ENCODE peak calls at places on chromosomes 4 and X, in nine cellular contexts. Y is GM23248, M is IMR-90, E is endothelial cell of umbilical vein, J is aorta, X is stomach, Z is prostate gland, L is upper lobe of right lung, I is Karpas-422. G is an unnamed sample. For H3K4me1, the result is how much of the 10 kb centered on the place peaks cover.

GRCh38 chr4:120207021-120207420 is 140.4 kb upstream of the MAD2L1 start:
- DNase-seq in I (no peak), X (no peak), E (no peak), Y (no peak), Z (no peak), J (no peak), L (no peak), M (no peak), G (no peak)

GRCh38 chr4:142314183-142314582 is 531.9 kb downstream of the INPP4B start:
- DNase-seq in Y (no peak), M (no peak), L (no peak), E (no peak), X (no peak), Z (no peak), J (no peak), I (no peak), G (no peak)

GRCh38 chrX:48083212-48083611 is 11.8 kb upstream of the ZNF630 start:
- DNase-seq in Y (peak), I (peak), E (peak), Z (peak), M (peak), L (no peak), X (peak), J (no peak), G (peak)

GRCh38 chr4:185016946-185017797 is 1.1 kb upstream of the HELT start:
- DNase-seq in L (no peak), M (no peak), J (no peak), E (no peak), X (no peak), I (no peak), Y (peak), Z (no peak), G (no peak)

GRCh38 chr4:173248690-173249089 is 80.1 kb downstream of the GALNT7 start:
- DNase-seq in E (peak), I (no peak), L (no peak), M (no peak), X (no peak), Y (no peak), J (no peak), Z (no peak), G (no peak)

GRCh38 chr4:4541040-4541631 is 712 bp downstream of the STX18 start:
- DNase-seq in J (no peak), M (peak), X (peak), I (peak), Z (no peak), E (peak), L (peak), Y (peak), G (peak)

GRCh38 chrX:111460612-111461011 is 48.6 kb upstream of the DCX start:
- DNase-seq in Z (no peak), Y (peak), X (no peak), I (no peak), M (no peak), J (no peak), E (no peak), L (no peak), G (no peak)

GRCh38 chrX:85114776-85115175 is 111.1 kb downstream of the APOOL start:
- DNase-seq in Z (no peak), X (no peak), E (no peak), L (no peak), M (no peak), J (no peak), I (no peak), Y (no peak), G (no peak)

GRCh38 chr4:91598696-91599095 is 705.1 kb upstream of the GRID2 start:
- DNase-seq in I (no peak), Z (no peak), E (no peak), L (peak), J (peak), Y (no peak), X (no peak), M (no peak), G (no peak)

GRCh38 chr4:17058506-17058905 is 160.1 kb upstream of the LDB2 start:
- DNase-seq in X (no peak), Y (peak), L (no peak), E (no peak), J (no peak), M (peak), Z (no peak), I (no peak), G (no peak)

GRCh38 chr4:141486375-141486997 is 149.9 kb upstream of the IL15 start:
- DNase-seq in X (no peak), Z (no peak), Y (peak), E (no peak), L (no peak), J (peak), M (peak), I (no peak), G (no peak)

GRCh38 chrX:331772-332495 is 13.3 kb upstream of the GTPBP6 start:
- DNase-seq in J (peak), X (no peak), L (peak), Z (no peak), M (no peak), E (no peak), Y (no peak), I (no peak), G (no peak)

GRCh38 chrX:151726751-151727150 is 7.8 kb upstream of the CNGA2 start:
- DNase-seq in E (no peak), I (no peak), Y (no peak), Z (no peak), X (no peak), M (no peak), L (no peak), J (peak), G (no peak)

GRCh38 chrX:109959356-109959871 is 43.5 kb upstream of the TMEM164 start:
- DNase-seq in Z (no peak), J (no peak), L (no peak), X (no peak), E (no peak), Y (peak), M (no peak), I (no peak), G (no peak)

GRCh38 chr4:142707397-142707796 is 138.7 kb downstream of the INPP4B start:
- DNase-seq in M (no peak), Y (no peak), Z (no peak), I (no peak), X (no peak), E (no peak), L (no peak), J (no peak), G (no peak)

GRCh38 chr4:4820264-4820663 is 39.2 kb upstream of the MSX1 start:
- DNase-seq in I (no peak), E (no peak), Y (no peak), Z (peak), X (no peak), M (no peak), L (no peak), J (no peak), G (no peak)

GRCh38 chr4:154064244-154064643 is 275.4 kb upstream of the SFRP2 start:
- DNase-seq in L (no peak), X (no peak), J (no peak), I (no peak), M (no peak), Z (no peak), E (no peak), Y (no peak), G (no peak)

GRCh38 chr4:27084685-27085356 is 224.2 kb downstream of the STIM2 start:
- DNase-seq in L (peak), M (peak), J (peak), I (no peak), E (peak), X (peak), Y (peak), Z (peak), G (no peak)

GRCh38 chr4:105623099-105623498 is 70.7 kb downstream of the ARHGEF38 start:
- DNase-seq in E (no peak), X (no peak), Y (no peak), L (no peak), I (no peak), J (no peak), M (no peak), Z (no peak), G (no peak)

GRCh38 chrX:69627744-69628143 is 11.8 kb downstream of the EDA start:
- DNase-seq in X (no peak), Y (no peak), J (no peak), M (no peak), E (no peak), Z (no peak), I (no peak), L (no peak), G (no peak)

GRCh38 chr4:109730294-109731051 is 603 bp upstream of the PLA2G12A start:
- DNase-seq in I (no peak), M (peak), J (peak), E (peak), X (peak), Z (peak), L (peak), Y (peak), G (no peak)

GRCh38 chrX:29903365-29903764 is 312.0 kb upstream of the MAGEB2 start:
- DNase-seq in Z (no peak), I (no peak), L (no peak), X (no peak), Y (peak), J (no peak), M (peak), E (peak), G (no peak)

GRCh38 chrX:13780868-13781427 is 35.9 kb downstream of the GPM6B start:
- DNase-seq in Y (no peak), L (no peak), M (no peak), I (no peak), X (no peak), J (no peak), E (no peak), Z (no peak), G (no peak)

GRCh38 chr4:522911-523443 is 24.0 kb downstream of the PIGG start:
- DNase-seq in Z (no peak), E (no peak), M (no peak), Y (no peak), L (no peak), X (no peak), I (no peak), J (no peak), G (no peak)

GRCh38 chr4:521636-522330 is 22.8 kb downstream of the PIGG start:
- DNase-seq in I (no peak), Y (no peak), Z (no peak), J (no peak), E (no peak), X (no peak), L (no peak), M (no peak), G (no peak)

GRCh38 chr4:524196-524595 is 25.2 kb downstream of the PIGG start:
- DNase-seq in I (no peak), L (no peak), E (no peak), Y (no peak), M (no peak), J (no peak), X (no peak), Z (no peak), G (no peak)

GRCh38 chr4:522438-522837 is 23.4 kb downstream of the PIGG start:
- DNase-seq in E (no peak), M (no peak), X (no peak), J (no peak), Y (no peak), L (no peak), I (no peak), Z (no peak), G (no peak)

DNA sequence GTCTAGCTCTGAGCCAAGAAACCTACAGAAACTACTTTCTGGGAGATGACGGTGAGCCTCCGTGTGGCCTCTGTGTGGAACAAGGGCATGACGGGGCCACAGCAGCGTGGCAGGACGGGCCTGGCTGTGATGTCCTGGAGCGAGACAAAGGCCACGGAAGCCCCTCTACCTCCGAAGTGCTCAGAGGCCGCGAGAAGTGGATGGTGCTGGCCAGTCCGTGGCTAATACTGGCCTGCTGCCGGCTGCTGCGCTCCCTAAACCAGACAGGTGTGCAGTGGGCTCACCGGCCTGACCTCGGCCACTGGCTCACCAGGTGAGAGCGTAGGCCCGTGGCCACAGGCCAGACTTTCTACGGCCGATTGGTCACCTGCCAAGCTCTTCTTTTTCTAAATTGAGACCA is 24.6 kb downstream of the PIGG start:
- DNase-seq in X (no peak), L (no peak), M (no peak), E (no peak), Z (no peak), Y (no peak), I (no peak), J (no peak), G (no peak)
- H3K4me1 ChIP-seq in X (under half), L (under half), M (under half), E (under half), Z (under half), Y (under half), I (under half), J (under half), G (under half)

GRCh38 chrX:1361275-1361674 is 24.7 kb downstream of the IL3RA start:
- DNase-seq in X (no peak), I (no peak), M (no peak), E (no peak), L (no peak), J (peak), Y (no peak), Z (no peak), G (peak)
- H3K4me1 ChIP-seq in X (under half), I (under half), M (under half), E (under half), L (under half), J (under half), Y (under half), Z (under half), G (under half)

GRCh38 chrX:150229481-150229880 is 133.6 kb upstream of the MAMLD1 start:
- DNase-seq in X (no peak), I (no peak), M (no peak), Z (no peak), L (no peak), J (no peak), Y (no peak), E (no peak), G (no peak)
- H3K4me1 ChIP-seq in X (under half), I (under half), M (under half), Z (under half), L (under half), J (under half), Y (under half), E (under half), G (under half)

GRCh38 chr4:3196670-3197359 is 52.1 kb upstream of the MSANTD1 start:
- DNase-seq in E (no peak), M (no peak), Y (no peak), I (no peak), Z (no peak), J (no peak), L (no peak), X (no peak), G (no peak)
- H3K4me1 ChIP-seq in E (under half), M (under half), Y (under half), I (under half), Z (under half), J (under half), L (under half), X (under half), G (under half)